ENCODE peak calls at places on chromosome 11, in eight cellular contexts. S, R, F, H, T, A, I and V are unnamed samples.

GRCh38 chr11:8731647-8732188 is 49.1 kb downstream of the RPL27A start:
- DNase-seq in R (no peak), T (no peak), A (no peak), H (no peak), I (no peak), F (no peak), S (no peak), V (no peak)

GRCh38 chr11:64007160-64007628 is 21.0 kb downstream of the OTUB1 start:
- DNase-seq in H (no peak), A (no peak), I (no peak), T (peak), R (no peak), F (no peak), S (no peak), V (no peak)

GRCh38 chr11:104609297-104609696 is 289.0 kb downstream of the CASP12 start:
- DNase-seq in T (peak), R (peak), F (peak), S (no peak), A (peak), H (peak), I (no peak), V (peak)

GRCh38 chr11:68036717-68037239 is 2.0 kb upstream of the TCIRG1 start:
- DNase-seq in I (no peak), F (no peak), H (peak), T (no peak), S (no peak), R (peak), A (no peak), V (no peak)

GRCh38 chr11:122365545-122366380 is 249.7 kb upstream of the BLID start:
- DNase-seq in H (no peak), I (no peak), A (no peak), T (no peak), S (no peak), F (no peak), R (no peak), V (no peak)

GRCh38 chr11:66454828-66455227 is 11.9 kb upstream of the PELI3 start:
- DNase-seq in A (no peak), T (no peak), H (no peak), I (no peak), F (no peak), S (no peak), R (no peak), V (no peak)

GRCh38 chr11:19664896-19665548 is 47.6 kb upstream of the NAV2 start:
- DNase-seq in I (no peak), R (no peak), T (no peak), S (no peak), F (no peak), H (no peak), A (no peak), V (no peak)

GRCh38 chr11:297666-298405 is 1.5 kb downstream of the IFITM5 start:
- DNase-seq in S (no peak), R (peak), I (no peak), A (no peak), T (no peak), F (no peak), H (no peak), V (no peak)

GRCh38 chr11:78000193-78000592 is 5.7 kb upstream of the INTS4 start:
- DNase-seq in S (no peak), F (peak), I (peak), H (peak), A (peak), R (peak), T (peak), V (peak)

GRCh38 chr11:27280131-27280530 is 82.9 kb downstream of the CCDC34 start:
- DNase-seq in H (no peak), A (no peak), S (no peak), I (no peak), R (no peak), T (peak), F (no peak), V (peak)

GRCh38 chr11:24372491-24372890 is 124.4 kb upstream of the LUZP2 start:
- DNase-seq in R (no peak), F (no peak), I (no peak), H (no peak), T (no peak), A (no peak), S (no peak), V (no peak)

GRCh38 chr11:130513132-130513531 is 64.7 kb downstream of the ADAMTS15 start:
- DNase-seq in S (no peak), R (no peak), H (no peak), T (no peak), F (no peak), I (no peak), A (no peak), V (no peak)

GRCh38 chr11:19013181-19013857 is 47.2 kb downstream of the MRGPRX2 start:
- DNase-seq in R (no peak), A (no peak), H (peak), I (peak), T (peak), F (no peak), S (no peak), V (no peak)

GRCh38 chr11:134752964-134753804 is 341.1 kb upstream of the B3GAT1 start:
- DNase-seq in I (no peak), H (no peak), T (no peak), R (no peak), S (no peak), F (no peak), A (no peak), V (no peak)

GRCh38 chr11:108593214-108593909 is at the start of gene EXPH5:
- DNase-seq in H (peak), I (peak), R (peak), T (peak), S (no peak), A (peak), F (peak), V (peak)

GRCh38 chr11:87296627-87297026 is 258.9 kb downstream of the TMEM135 start:
- DNase-seq in T (no peak), H (no peak), F (no peak), I (no peak), A (no peak), S (no peak), R (no peak), V (no peak)

GRCh38 chr11:65887723-65888162 is 528 bp downstream of the FIBP start:
- DNase-seq in R (no peak), A (no peak), F (no peak), H (no peak), S (no peak), I (no peak), T (no peak), V (no peak)

GRCh38 chr11:12088047-12088481 is 22.3 kb upstream of the MICAL2 start:
- DNase-seq in H (no peak), S (no peak), A (no peak), T (peak), F (no peak), R (peak), I (peak), V (no peak)

GRCh38 chr11:65573391-65574146 is 1.2 kb downstream of the FAM89B start:
- DNase-seq in R (peak), H (no peak), S (no peak), T (no peak), F (no peak), I (no peak), A (no peak), V (no peak)

GRCh38 chr11:88404932-88405710 is 67.6 kb upstream of the CTSC start:
- DNase-seq in F (no peak), I (no peak), H (no peak), R (no peak), A (no peak), S (no peak), T (no peak), V (no peak)

GRCh38 chr11:73944901-73945300 is 5.9 kb upstream of the DNAJB13 start:
- DNase-seq in R (no peak), H (no peak), F (no peak), I (peak), S (no peak), A (no peak), T (no peak), V (no peak)

GRCh38 chr11:34898474-34898873 is 17.7 kb downstream of the APIP start:
- DNase-seq in S (no peak), T (no peak), I (no peak), A (no peak), H (no peak), R (no peak), F (no peak), V (no peak)

GRCh38 chr11:19524171-19524671 is 188.4 kb upstream of the NAV2 start:
- DNase-seq in F (no peak), H (no peak), I (no peak), S (no peak), T (no peak), R (no peak), A (no peak), V (no peak)

GRCh38 chr11:118621071-118621815 is 13.8 kb downstream of the PHLDB1 start:
- DNase-seq in H (peak), S (no peak), I (peak), F (peak), T (peak), A (peak), R (peak), V (peak)

GRCh38 chr11:44179173-44179572 is 83.7 kb downstream of the EXT2 start:
- DNase-seq in S (no peak), A (no peak), I (no peak), H (no peak), F (no peak), T (peak), R (no peak), V (peak)

GRCh38 chr11:78876686-78877085 is 302.0 kb upstream of the NARS2 start:
- DNase-seq in S (no peak), A (no peak), T (no peak), I (no peak), F (no peak), H (no peak), R (no peak), V (no peak)

GRCh38 chr11:2944953-2945756 is 15.9 kb upstream of the PHLDA2 start:
- DNase-seq in R (peak), I (no peak), F (no peak), T (peak), A (no peak), H (no peak), S (peak), V (peak)

GRCh38 chr11:27471588-27472397 is 797 bp downstream of the LGR4 start:
- DNase-seq in S (no peak), T (peak), A (peak), I (no peak), F (no peak), H (peak), R (peak), V (no peak)

GRCh38 chr11:31699066-31699465 is 112.1 kb downstream of the PAX6 start:
- DNase-seq in H (no peak), F (no peak), I (no peak), S (no peak), A (no peak), R (no peak), T (no peak), V (no peak)

GRCh38 chr11:78541537-78541936 is 33.1 kb downstream of the NARS2 start:
- DNase-seq in A (no peak), S (no peak), T (no peak), F (no peak), H (no peak), I (no peak), R (no peak), V (no peak)